ENCODE peak calls at places on chromosome 22, in eight cellular contexts. One of them, this sample, is unnamed.

GRCh38 chr22:21842946-21843345 is 24.5 kb downstream of the MAPK1 start:
- DNase-seq in NCI-H2029: no peak
- DNase-seq in ureter: no peak
- DNase-seq in mesothelial cell of epicardium: no peak
- DNase-seq in cerebellum: no peak
- DNase-seq in small intestine: no peak
- DNase-seq in HT1080: no peak
- DNase-seq in GM10248: no peak
- DNase-seq in this sample: no peak

GRCh38 chr22:24997023-24997422 is 44.5 kb downstream of the KIAA1671 start:
- DNase-seq in HT1080: no peak
- DNase-seq in NCI-H2029: no peak
- DNase-seq in mesothelial cell of epicardium: no peak
- DNase-seq in small intestine: no peak
- DNase-seq in GM10248: no peak
- DNase-seq in ureter: no peak
- DNase-seq in cerebellum: no peak
- DNase-seq in this sample: no peak

GRCh38 chr22:37533995-37534394 is 14.8 kb upstream of the CARD10 start:
- DNase-seq in mesothelial cell of epicardium: no peak
- DNase-seq in GM10248: no peak
- DNase-seq in HT1080: peak
- DNase-seq in NCI-H2029: peak
- DNase-seq in small intestine: no peak
- DNase-seq in cerebellum: no peak
- DNase-seq in ureter: no peak
- DNase-seq in this sample: no peak

GRCh38 chr22:46798041-46798365 is 35.6 kb downstream of the TBC1D22A start:
- DNase-seq in mesothelial cell of epicardium: no peak
- DNase-seq in HT1080: no peak
- DNase-seq in cerebellum: no peak
- DNase-seq in small intestine: no peak
- DNase-seq in GM10248: no peak
- DNase-seq in ureter: no peak
- DNase-seq in NCI-H2029: no peak
- DNase-seq in this sample: no peak

GRCh38 chr22:29722151-29722550 is 2.3 kb downstream of the CABP7 start:
- DNase-seq in GM10248: no peak
- DNase-seq in ureter: no peak
- DNase-seq in HT1080: peak
- DNase-seq in NCI-H2029: no peak
- DNase-seq in cerebellum: no peak
- DNase-seq in mesothelial cell of epicardium: no peak
- DNase-seq in small intestine: no peak
- DNase-seq in this sample: no peak

GRCh38 chr22:31530816-31531180 is 34.5 kb downstream of the SFI1 start:
- DNase-seq in mesothelial cell of epicardium: no peak
- DNase-seq in ureter: no peak
- DNase-seq in NCI-H2029: no peak
- DNase-seq in small intestine: no peak
- DNase-seq in HT1080: no peak
- DNase-seq in GM10248: no peak
- DNase-seq in cerebellum: no peak
- DNase-seq in this sample: no peak

GRCh38 chr22:22893077-22893805 is 5.6 kb downstream of the IGLL5 start:
- DNase-seq in ureter: no peak
- DNase-seq in NCI-H2029: no peak
- DNase-seq in small intestine: no peak
- DNase-seq in mesothelial cell of epicardium: no peak
- DNase-seq in GM10248: no peak
- DNase-seq in HT1080: no peak
- DNase-seq in cerebellum: no peak
- DNase-seq in this sample: no peak

GRCh38 chr22:31585161-31585859 is 76.7 kb downstream of the PISD start:
- DNase-seq in cerebellum: no peak
- DNase-seq in GM10248: no peak
- DNase-seq in ureter: no peak
- DNase-seq in mesothelial cell of epicardium: no peak
- DNase-seq in small intestine: no peak
- DNase-seq in NCI-H2029: no peak
- DNase-seq in HT1080: no peak
- DNase-seq in this sample: no peak

GRCh38 chr22:33002035-33002434 is 56.1 kb downstream of the SYN3 start:
- DNase-seq in ureter: no peak
- DNase-seq in mesothelial cell of epicardium: no peak
- DNase-seq in small intestine: no peak
- DNase-seq in NCI-H2029: no peak
- DNase-seq in GM10248: no peak
- DNase-seq in HT1080: no peak
- DNase-seq in cerebellum: no peak
- DNase-seq in this sample: no peak

GRCh38 chr22:44931077-44931540 is 78.7 kb downstream of the PHF21B start:
- DNase-seq in mesothelial cell of epicardium: no peak
- DNase-seq in GM10248: no peak
- DNase-seq in HT1080: peak
- DNase-seq in NCI-H2029: no peak
- DNase-seq in ureter: no peak
- DNase-seq in cerebellum: peak
- DNase-seq in small intestine: no peak
- DNase-seq in this sample: peak

GRCh38 chr22:37491106-37491505 is 4.9 kb upstream of the MFNG start:
- DNase-seq in small intestine: no peak
- DNase-seq in cerebellum: no peak
- DNase-seq in GM10248: no peak
- DNase-seq in NCI-H2029: no peak
- DNase-seq in HT1080: no peak
- DNase-seq in ureter: no peak
- DNase-seq in mesothelial cell of epicardium: no peak
- DNase-seq in this sample: no peak

GRCh38 chr22:24432059-24432853 is 4.9 kb downstream of the ADORA2A start:
- DNase-seq in HT1080: no peak
- DNase-seq in ureter: peak
- DNase-seq in small intestine: peak
- DNase-seq in GM10248: no peak
- DNase-seq in mesothelial cell of epicardium: no peak
- DNase-seq in cerebellum: peak
- DNase-seq in NCI-H2029: no peak
- DNase-seq in this sample: peak

GRCh38 chr22:41917375-41917905 is 2.6 kb upstream of the SHISA8 start:
- DNase-seq in GM10248: no peak
- DNase-seq in HT1080: no peak
- DNase-seq in ureter: no peak
- DNase-seq in small intestine: no peak
- DNase-seq in cerebellum: no peak
- DNase-seq in mesothelial cell of epicardium: no peak
- DNase-seq in NCI-H2029: peak
- DNase-seq in this sample: no peak

GRCh38 chr22:35191412-35191811 is 65.9 kb upstream of the HMGXB4 start:
- DNase-seq in HT1080: peak
- DNase-seq in GM10248: no peak
- DNase-seq in mesothelial cell of epicardium: no peak
- DNase-seq in cerebellum: no peak
- DNase-seq in small intestine: no peak
- DNase-seq in NCI-H2029: no peak
- DNase-seq in ureter: no peak
- DNase-seq in this sample: no peak

GRCh38 chr22:43186272-43187170 is at the start of gene TTLL12:
- DNase-seq in mesothelial cell of epicardium: peak
- DNase-seq in small intestine: peak
- DNase-seq in NCI-H2029: peak
- DNase-seq in HT1080: peak
- DNase-seq in ureter: no peak
- DNase-seq in GM10248: peak
- DNase-seq in cerebellum: peak
- DNase-seq in this sample: peak

GRCh38 chr22:37270928-37271650 is 11.2 kb upstream of the CYTH4 start:
- DNase-seq in HT1080: peak
- DNase-seq in small intestine: no peak
- DNase-seq in GM10248: no peak
- DNase-seq in cerebellum: no peak
- DNase-seq in NCI-H2029: no peak
- DNase-seq in ureter: no peak
- DNase-seq in mesothelial cell of epicardium: no peak
- DNase-seq in this sample: no peak

GRCh38 chr22:49941507-49942316 is 18.9 kb upstream of the PIM3 start:
- DNase-seq in HT1080: no peak
- DNase-seq in ureter: no peak
- DNase-seq in GM10248: no peak
- DNase-seq in cerebellum: no peak
- DNase-seq in NCI-H2029: no peak
- DNase-seq in mesothelial cell of epicardium: no peak
- DNase-seq in small intestine: no peak
- DNase-seq in this sample: no peak

GRCh38 chr22:41127447-41127846 is 35.1 kb downstream of the EP300 start:
- DNase-seq in HT1080: no peak
- DNase-seq in GM10248: no peak
- DNase-seq in ureter: no peak
- DNase-seq in NCI-H2029: no peak
- DNase-seq in cerebellum: no peak
- DNase-seq in small intestine: no peak
- DNase-seq in mesothelial cell of epicardium: no peak
- DNase-seq in this sample: no peak

GRCh38 chr22:19457828-19458428 is 10.4 kb upstream of the C22orf39 start:
- DNase-seq in GM10248: no peak
- DNase-seq in NCI-H2029: no peak
- DNase-seq in cerebellum: no peak
- DNase-seq in ureter: no peak
- DNase-seq in small intestine: no peak
- DNase-seq in HT1080: no peak
- DNase-seq in mesothelial cell of epicardium: no peak
- DNase-seq in this sample: no peak

GRCh38 chr22:21657361-21658118 is 8.3 kb upstream of the PPIL2 start:
- DNase-seq in cerebellum: peak
- DNase-seq in HT1080: peak
- DNase-seq in small intestine: peak
- DNase-seq in mesothelial cell of epicardium: no peak
- DNase-seq in GM10248: peak
- DNase-seq in ureter: peak
- DNase-seq in NCI-H2029: peak
- DNase-seq in this sample: no peak

GRCh38 chr22:23256986-23257888 is 76.9 kb downstream of the BCR start:
- DNase-seq in GM10248: no peak
- DNase-seq in cerebellum: no peak
- DNase-seq in NCI-H2029: no peak
- DNase-seq in mesothelial cell of epicardium: no peak
- DNase-seq in small intestine: peak
- DNase-seq in HT1080: no peak
- DNase-seq in ureter: peak
- DNase-seq in this sample: no peak

GRCh38 chr22:41900652-41901312 is 14.1 kb downstream of the SHISA8 start:
- DNase-seq in GM10248: no peak
- DNase-seq in small intestine: no peak
- DNase-seq in ureter: no peak
- DNase-seq in cerebellum: no peak
- DNase-seq in HT1080: no peak
- DNase-seq in NCI-H2029: no peak
- DNase-seq in mesothelial cell of epicardium: no peak
- DNase-seq in this sample: no peak

GRCh38 chr22:49327411-49327810 is 500.3 kb downstream of the BRD1 start:
- DNase-seq in small intestine: no peak
- DNase-seq in GM10248: no peak
- DNase-seq in cerebellum: no peak
- DNase-seq in ureter: peak
- DNase-seq in HT1080: no peak
- DNase-seq in mesothelial cell of epicardium: no peak
- DNase-seq in NCI-H2029: no peak
- DNase-seq in this sample: no peak

GRCh38 chr22:44544523-44545433 is 46.7 kb upstream of the RTL6 start:
- DNase-seq in NCI-H2029: no peak
- DNase-seq in GM10248: no peak
- DNase-seq in cerebellum: no peak
- DNase-seq in small intestine: no peak
- DNase-seq in mesothelial cell of epicardium: no peak
- DNase-seq in ureter: no peak
- DNase-seq in HT1080: no peak
- DNase-seq in this sample: no peak

GRCh38 chr22:37636186-37636948 is 3.1 kb upstream of the SH3BP1 start:
- DNase-seq in HT1080: peak
- DNase-seq in ureter: no peak
- DNase-seq in mesothelial cell of epicardium: no peak
- DNase-seq in small intestine: peak
- DNase-seq in GM10248: no peak
- DNase-seq in cerebellum: no peak
- DNase-seq in NCI-H2029: no peak
- DNase-seq in this sample: no peak

GRCh38 chr22:39253427-39254070 is 8.8 kb upstream of the PDGFB start:
- DNase-seq in NCI-H2029: peak
- DNase-seq in cerebellum: peak
- DNase-seq in ureter: peak
- DNase-seq in GM10248: peak
- DNase-seq in HT1080: peak
- DNase-seq in mesothelial cell of epicardium: no peak
- DNase-seq in small intestine: peak
- DNase-seq in this sample: peak

GRCh38 chr22:21076907-21077625 is 31.3 kb downstream of the LRRC74B start:
- DNase-seq in ureter: no peak
- DNase-seq in mesothelial cell of epicardium: no peak
- DNase-seq in cerebellum: no peak
- DNase-seq in small intestine: no peak
- DNase-seq in GM10248: no peak
- DNase-seq in NCI-H2029: no peak
- DNase-seq in HT1080: no peak
- DNase-seq in this sample: no peak

GRCh38 chr22:40238425-40239344 is 61.0 kb downstream of the TNRC6B start:
- DNase-seq in small intestine: no peak
- DNase-seq in mesothelial cell of epicardium: no peak
- DNase-seq in HT1080: peak
- DNase-seq in NCI-H2029: no peak
- DNase-seq in cerebellum: no peak
- DNase-seq in GM10248: no peak
- DNase-seq in ureter: no peak
- DNase-seq in this sample: no peak

GRCh38 chr22:44828193-44828592 is 75.8 kb downstream of the ARHGAP8 start:
- DNase-seq in GM10248: peak
- DNase-seq in NCI-H2029: no peak
- DNase-seq in ureter: no peak
- DNase-seq in small intestine: no peak
- DNase-seq in mesothelial cell of epicardium: no peak
- DNase-seq in cerebellum: no peak
- DNase-seq in HT1080: peak
- DNase-seq in this sample: no peak

GRCh38 chr22:21975273-21975672 is 7.3 kb downstream of the TOP3B start:
- DNase-seq in cerebellum: no peak
- DNase-seq in NCI-H2029: no peak
- DNase-seq in small intestine: no peak
- DNase-seq in ureter: no peak
- DNase-seq in GM10248: no peak
- DNase-seq in HT1080: no peak
- DNase-seq in mesothelial cell of epicardium: no peak
- DNase-seq in this sample: no peak

GRCh38 chr22:27251563-27251962 is 550.0 kb downstream of the MN1 start:
- DNase-seq in small intestine: peak
- DNase-seq in mesothelial cell of epicardium: no peak
- DNase-seq in NCI-H2029: no peak
- DNase-seq in ureter: no peak
- DNase-seq in HT1080: no peak
- DNase-seq in GM10248: no peak
- DNase-seq in cerebellum: no peak
- DNase-seq in this sample: no peak

GRCh38 chr22:40567106-40567505 is 69.4 kb downstream of the MRTFA start:
- DNase-seq in ureter: no peak
- DNase-seq in HT1080: peak
- DNase-seq in NCI-H2029: no peak
- DNase-seq in small intestine: no peak
- DNase-seq in GM10248: no peak
- DNase-seq in mesothelial cell of epicardium: no peak
- DNase-seq in cerebellum: no peak
- DNase-seq in this sample: no peak

GRCh38 chr22:27133951-27134664 is 476.7 kb downstream of the MIAT start:
- DNase-seq in NCI-H2029: no peak
- DNase-seq in GM10248: peak
- DNase-seq in small intestine: peak
- DNase-seq in cerebellum: no peak
- DNase-seq in HT1080: peak
- DNase-seq in mesothelial cell of epicardium: no peak
- DNase-seq in ureter: no peak
- DNase-seq in this sample: no peak

GRCh38 chr22:17380711-17381087 is 11.4 kb downstream of the CECR2 start:
- DNase-seq in cerebellum: no peak
- DNase-seq in mesothelial cell of epicardium: no peak
- DNase-seq in HT1080: no peak
- DNase-seq in NCI-H2029: no peak
- DNase-seq in small intestine: no peak
- DNase-seq in GM10248: no peak
- DNase-seq in ureter: no peak
- DNase-seq in this sample: no peak

This sample was measured in caudate nucleus.